ENCODE peak calls at places on chromosomes 13 and 19, in four cellular contexts. One of them, this sample, is unnamed.

GRCh38 chr13:89324582-89324981 is 1653.4 kb downstream of the SLITRK5 start:
- DNase-seq in CD4-positive, alpha-beta T cell: no peak
- DNase-seq in HFF-Myc: no peak
- DNase-seq in OCI-LY7: no peak
- DNase-seq in this sample: no peak

GRCh38 chr13:30810261-30810701 is 74.9 kb downstream of the ALOX5AP start:
- DNase-seq in CD4-positive, alpha-beta T cell: no peak
- DNase-seq in HFF-Myc: no peak
- DNase-seq in OCI-LY7: no peak
- DNase-seq in this sample: no peak

GRCh38 chr13:48567521-48568331 is 34.8 kb upstream of the RCBTB2 start:
- DNase-seq in CD4-positive, alpha-beta T cell: no peak
- DNase-seq in HFF-Myc: no peak
- DNase-seq in OCI-LY7: no peak
- DNase-seq in this sample: no peak

GRCh38 chr19:15123900-15124299 is 16.7 kb downstream of the SYDE1 start:
- DNase-seq in CD4-positive, alpha-beta T cell: no peak
- DNase-seq in HFF-Myc: no peak
- DNase-seq in OCI-LY7: no peak
- DNase-seq in this sample: no peak

GRCh38 chr19:5832049-5832448 is 7.5 kb downstream of the FUT6 start:
- DNase-seq in CD4-positive, alpha-beta T cell: no peak
- DNase-seq in HFF-Myc: no peak
- DNase-seq in OCI-LY7: no peak
- DNase-seq in this sample: no peak

GRCh38 chr19:1281270-1281894 is 4.3 kb upstream of the EFNA2 start:
- DNase-seq in CD4-positive, alpha-beta T cell: no peak
- DNase-seq in HFF-Myc: no peak
- DNase-seq in OCI-LY7: no peak
- DNase-seq in this sample: no peak

GRCh38 chr19:39987167-39987566 is 9.7 kb upstream of the ZNF546 start:
- DNase-seq in CD4-positive, alpha-beta T cell: no peak
- DNase-seq in HFF-Myc: no peak
- DNase-seq in OCI-LY7: no peak
- DNase-seq in this sample: no peak

GRCh38 chr13:98147521-98147920 is 4.6 kb downstream of the FARP1 start:
- DNase-seq in CD4-positive, alpha-beta T cell: no peak
- DNase-seq in HFF-Myc: no peak
- DNase-seq in OCI-LY7: no peak
- DNase-seq in this sample: no peak